ENCODE peak calls at places on chromosomes 7 and 10, in six cellular contexts. D is pancreas, P is prostate gland, A is tibial nerve, G is HCT116, Q is H7. L is an unnamed sample.

GRCh38 chr7:81618400-81619014 is 151.3 kb downstream of the HGF start:
- DNase-seq in D (no peak), P (no peak), A (no peak), G (peak), Q (no peak), L (no peak)

GRCh38 chr7:88835147-88835728 is 39.7 kb upstream of the TEX47 start:
- DNase-seq in D (no peak), P (no peak), A (peak), G (peak), Q (peak), L (peak)

GRCh38 chr7:152868122-152869040 is 108.8 kb downstream of the ACTR3B start:
- DNase-seq in D (no peak), P (no peak), A (no peak), G (no peak), Q (no peak), L (no peak)

GRCh38 chr7:7219216-7219615 is 36.9 kb downstream of the C1GALT1 start:
- DNase-seq in D (no peak), P (no peak), A (no peak), G (no peak), Q (no peak), L (no peak)

GRCh38 chr10:85977642-85978041 is 389.0 kb downstream of the GRID1 start:
- DNase-seq in D (no peak), P (no peak), A (no peak), G (no peak), Q (no peak), L (no peak)

GRCh38 chr7:47578581-47579270 is 3.2 kb downstream of the TNS3 start:
- DNase-seq in D (no peak), P (peak), A (no peak), G (no peak), Q (no peak), L (no peak)

GRCh38 chr7:35630573-35630972 is 64.4 kb downstream of the HERPUD2 start:
- DNase-seq in D (no peak), P (no peak), A (no peak), G (no peak), Q (no peak), L (no peak)

GRCh38 chr10:84176836-84177474 is 3.4 kb downstream of the GPR15LG start:
- DNase-seq in D (no peak), P (no peak), A (no peak), G (no peak), Q (no peak), L (no peak)

GRCh38 chr7:151383638-151384351 is 26.0 kb downstream of the WDR86 start:
- DNase-seq in D (no peak), P (no peak), A (no peak), G (no peak), Q (peak), L (no peak)

GRCh38 chr7:143172354-143172753 is 10.9 kb upstream of the TAS2R39 start:
- DNase-seq in D (peak), P (peak), A (no peak), G (no peak), Q (no peak), L (no peak)

GRCh38 chr7:97016392-97017196 is 8.0 kb downstream of the DLX5 start:
- DNase-seq in D (no peak), P (no peak), A (no peak), G (no peak), Q (peak), L (peak)

GRCh38 chr10:91571671-91572070 is 61.2 kb downstream of the PPP1R3C start:
- DNase-seq in D (no peak), P (no peak), A (no peak), G (no peak), Q (no peak), L (no peak)

GRCh38 chr10:55062349-55062748 is 261.3 kb upstream of the PCDH15 start:
- DNase-seq in D (no peak), P (no peak), A (no peak), G (no peak), Q (no peak), L (no peak)

GRCh38 chr7:31316876-31317275 is 23.6 kb downstream of the NEUROD6 start:
- DNase-seq in D (no peak), P (no peak), A (no peak), G (no peak), Q (no peak), L (no peak)

GRCh38 chr7:47525066-47525623 is 56.8 kb downstream of the TNS3 start:
- DNase-seq in D (no peak), P (no peak), A (no peak), G (no peak), Q (no peak), L (no peak)

GRCh38 chr10:103847909-103848468 is 7.4 kb downstream of the SH3PXD2A start:
- DNase-seq in D (no peak), P (no peak), A (no peak), G (peak), Q (peak), L (peak)

GRCh38 chr7:128697301-128697905 is 25.3 kb downstream of the GARIN1A start:
- DNase-seq in D (peak), P (no peak), A (peak), G (no peak), Q (peak), L (peak)

GRCh38 chr10:60414877-60415585 is 25.4 kb upstream of the ANK3 start:
- DNase-seq in D (no peak), P (no peak), A (no peak), G (no peak), Q (no peak), L (peak)

GRCh38 chr7:130996841-130997231 is 262.8 kb upstream of the KLF14 start:
- DNase-seq in D (peak), P (peak), A (no peak), G (peak), Q (no peak), L (no peak)

GRCh38 chr7:39580150-39580874 is 14.1 kb downstream of the YAE1 start:
- DNase-seq in D (peak), P (peak), A (peak), G (peak), Q (peak), L (peak)

GRCh38 chr10:26626066-26626465 is 71.4 kb upstream of the PDSS1 start:
- DNase-seq in D (no peak), P (no peak), A (no peak), G (no peak), Q (no peak), L (no peak)

GRCh38 chr7:133669061-133669455 is 416.2 kb downstream of the EXOC4 start:
- DNase-seq in D (no peak), P (no peak), A (no peak), G (no peak), Q (no peak), L (no peak)

GRCh38 chr10:7856685-7857084 is 38.4 kb downstream of the TAF3 start:
- DNase-seq in D (no peak), P (no peak), A (no peak), G (no peak), Q (no peak), L (no peak)

GRCh38 chr10:86599729-86600128 is 54.6 kb upstream of the OPN4 start:
- DNase-seq in D (no peak), P (no peak), A (no peak), G (no peak), Q (peak), L (peak)

GRCh38 chr10:33211123-33211878 is 123.2 kb downstream of the NRP1 start:
- DNase-seq in D (no peak), P (no peak), A (no peak), G (no peak), Q (no peak), L (no peak)

GRCh38 chr7:30843741-30844482 is 67.7 kb upstream of the AQP1 start:
- DNase-seq in D (no peak), P (no peak), A (no peak), G (no peak), Q (peak), L (no peak)

GRCh38 chr10:49311562-49312236 is 12.7 kb downstream of the C10orf71 start:
- DNase-seq in D (no peak), P (no peak), A (no peak), G (no peak), Q (no peak), L (no peak)

GRCh38 chr10:77524300-77524711 is 113.3 kb downstream of the KCNMA1 start:
- DNase-seq in D (no peak), P (no peak), A (no peak), G (no peak), Q (no peak), L (no peak)

GRCh38 chr7:51326646-51327286 is 10.2 kb upstream of the COBL start:
- DNase-seq in D (no peak), P (no peak), A (no peak), G (no peak), Q (peak), L (peak)

GRCh38 chr7:30226593-30227268 is 57.7 kb upstream of the ZNRF2 start:
- DNase-seq in D (peak), P (no peak), A (no peak), G (peak), Q (peak), L (peak)

GRCh38 chr7:133850497-133851070 is 276.6 kb upstream of the LRGUK start:
- DNase-seq in D (no peak), P (no peak), A (no peak), G (no peak), Q (no peak), L (no peak)

GRCh38 chr10:61169294-61169693 is 225.3 kb upstream of the RHOBTB1 start:
- DNase-seq in D (no peak), P (no peak), A (no peak), G (no peak), Q (no peak), L (no peak)

DNA sequence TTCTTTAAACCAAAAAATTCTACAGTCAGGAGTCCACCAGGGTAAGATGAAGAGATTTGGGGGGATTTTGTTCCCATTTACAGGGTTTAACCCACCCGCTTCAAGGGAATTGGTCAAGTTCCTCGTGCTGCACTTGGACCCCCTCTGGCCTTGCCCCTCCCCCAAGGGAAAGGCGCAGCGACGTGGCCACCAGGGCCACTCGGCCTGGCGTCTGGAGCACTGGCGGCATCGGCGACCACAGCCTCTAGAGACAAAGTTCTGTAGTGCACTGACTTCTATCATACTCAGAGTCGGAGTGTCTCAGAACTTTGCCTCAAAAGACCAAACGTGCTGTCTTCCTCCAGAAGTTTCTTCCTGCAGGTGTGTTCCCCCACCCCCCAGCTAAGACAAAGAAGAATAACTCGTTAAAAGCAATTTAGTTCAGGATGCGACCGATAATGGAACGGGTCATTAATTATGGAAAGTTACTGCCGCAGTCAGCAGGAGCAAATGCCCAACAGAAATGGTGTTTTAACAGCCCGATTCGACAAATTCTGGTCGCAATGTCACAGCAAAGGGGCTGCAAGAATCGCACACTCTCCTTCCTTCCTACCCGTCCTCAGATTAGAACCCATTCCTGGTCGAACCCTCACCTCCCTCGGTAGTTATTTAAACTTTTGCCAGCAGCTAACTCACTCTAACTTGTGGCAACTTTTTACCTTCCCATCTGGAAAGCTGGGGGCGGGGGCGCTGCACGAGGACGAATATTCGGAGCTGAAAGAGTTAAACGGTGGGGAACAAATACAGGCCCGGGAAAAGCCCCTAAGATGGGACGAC is 202.1 kb upstream of the NFE2L3 start:
- DNase-seq in D (peak), P (peak), A (no peak), G (no peak), Q (peak), L (peak)
- H3K4me3 ChIP-seq in D (peak), P (peak), A (peak), G (peak), Q (peak), L (peak)

DNA sequence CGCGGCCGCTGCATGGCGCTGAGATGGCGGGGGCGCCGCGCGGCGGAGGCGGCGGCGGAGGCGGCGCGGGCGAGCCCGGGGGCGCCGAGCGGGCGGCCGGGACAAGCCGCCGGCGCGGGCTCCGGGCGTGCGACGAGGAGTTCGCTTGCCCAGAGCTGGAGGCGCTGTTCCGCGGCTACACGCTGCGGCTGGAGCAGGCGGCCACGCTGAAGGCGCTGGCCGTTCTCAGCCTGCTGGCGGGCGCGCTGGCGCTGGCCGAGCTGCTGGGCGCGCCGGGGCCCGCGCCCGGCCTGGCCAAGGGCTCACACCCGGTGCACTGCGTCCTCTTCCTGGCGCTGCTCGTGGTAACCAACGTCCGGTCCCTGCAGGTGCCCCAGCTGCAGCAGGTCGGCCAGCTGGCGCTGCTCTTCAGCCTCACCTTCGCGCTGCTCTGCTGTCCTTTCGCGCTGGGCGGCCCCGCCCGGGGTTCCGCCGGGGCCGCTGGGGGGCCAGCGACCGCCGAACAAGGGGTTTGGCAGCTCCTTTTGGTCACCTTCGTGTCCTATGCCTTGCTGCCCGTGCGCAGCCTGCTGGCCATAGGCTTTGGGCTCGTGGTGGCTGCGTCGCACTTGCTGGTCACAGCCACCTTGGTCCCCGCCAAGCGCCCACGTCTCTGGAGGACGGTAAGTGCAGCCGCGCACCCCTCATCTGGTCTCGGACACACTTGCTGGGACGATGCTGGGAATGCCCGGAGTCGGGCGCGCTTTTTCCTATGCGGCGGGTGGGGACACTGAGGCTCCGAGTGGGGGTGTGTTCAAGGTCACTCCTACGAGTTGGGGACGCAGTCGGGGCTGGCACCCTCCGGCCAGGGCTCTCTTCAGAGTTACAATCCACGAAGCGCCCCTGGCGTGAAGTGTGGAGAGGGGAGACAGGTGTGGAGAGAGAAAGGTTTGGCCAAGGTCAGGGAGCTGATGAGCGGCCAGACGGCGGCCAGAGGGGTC is 643 bp downstream of the ADCY1 start:
- DNase-seq in D (peak), P (no peak), A (no peak), G (no peak), Q (peak), L (peak)
- H3K4me3 ChIP-seq in D (peak), P (peak), A (peak), G (no peak), Q (peak), L (peak)

GRCh38 chr10:93060887-93061593 is 442 bp downstream of the CYP26C1 start:
- DNase-seq in D (no peak), P (no peak), A (no peak), G (no peak), Q (peak), L (no peak)

GRCh38 chr10:93063217-93063976 is 2.8 kb downstream of the CYP26C1 start:
- DNase-seq in D (no peak), P (no peak), A (no peak), G (no peak), Q (peak), L (no peak)

GRCh38 chr10:93061594-93062498 is 1.2 kb downstream of the CYP26C1 start:
- DNase-seq in D (no peak), P (no peak), A (no peak), G (no peak), Q (peak), L (no peak)

GRCh38 chr10:93063977-93064660 is 3.5 kb downstream of the CYP26C1 start:
- DNase-seq in D (no peak), P (no peak), A (no peak), G (no peak), Q (peak), L (no peak)

DNA sequence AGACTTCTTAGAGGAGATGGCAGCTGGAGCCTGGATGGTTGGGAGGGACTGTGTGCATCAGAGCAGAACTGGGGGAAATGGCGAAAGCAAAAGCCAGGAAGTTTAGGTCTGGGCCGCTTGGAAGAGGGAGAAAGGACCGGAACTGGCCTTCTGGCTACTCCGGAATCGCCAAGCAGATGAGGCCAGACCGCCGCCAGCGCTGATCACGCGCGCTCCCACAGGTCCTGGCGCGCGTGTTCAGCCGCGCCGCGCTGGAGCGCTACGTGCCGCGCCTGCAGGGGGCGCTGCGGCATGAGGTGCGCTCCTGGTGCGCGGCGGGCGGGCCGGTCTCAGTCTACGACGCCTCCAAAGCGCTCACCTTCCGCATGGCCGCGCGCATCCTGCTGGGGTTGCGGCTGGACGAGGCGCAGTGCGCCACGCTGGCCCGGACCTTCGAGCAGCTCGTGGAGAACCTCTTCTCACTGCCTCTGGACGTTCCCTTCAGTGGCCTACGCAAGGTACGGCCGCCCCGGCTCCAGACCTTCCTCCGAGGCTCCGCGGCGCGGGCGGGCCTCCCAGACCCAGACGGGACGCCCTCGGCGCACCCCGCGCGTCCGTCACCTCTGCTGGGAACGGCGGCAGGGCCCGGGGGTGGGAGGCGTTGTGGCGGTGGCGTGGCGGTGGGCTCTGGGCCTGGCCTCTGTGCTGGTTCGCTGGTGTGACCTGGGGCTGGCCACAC is 2.1 kb downstream of the CYP26C1 start:
- DNase-seq in D (no peak), P (no peak), A (no peak), G (no peak), Q (peak), L (peak)
- H3K4me3 ChIP-seq in D (no peak), P (peak), A (peak), G (no peak), Q (peak), L (no peak)

GRCh38 chr7:21782996-21783395 is 162.7 kb downstream of the CDCA7L start:
- DNase-seq in D (no peak), P (no peak), A (no peak), G (no peak), Q (no peak), L (no peak)
- H3K4me3 ChIP-seq in D (no peak), P (no peak), A (no peak), G (no peak), Q (no peak), L (no peak)

DNA sequence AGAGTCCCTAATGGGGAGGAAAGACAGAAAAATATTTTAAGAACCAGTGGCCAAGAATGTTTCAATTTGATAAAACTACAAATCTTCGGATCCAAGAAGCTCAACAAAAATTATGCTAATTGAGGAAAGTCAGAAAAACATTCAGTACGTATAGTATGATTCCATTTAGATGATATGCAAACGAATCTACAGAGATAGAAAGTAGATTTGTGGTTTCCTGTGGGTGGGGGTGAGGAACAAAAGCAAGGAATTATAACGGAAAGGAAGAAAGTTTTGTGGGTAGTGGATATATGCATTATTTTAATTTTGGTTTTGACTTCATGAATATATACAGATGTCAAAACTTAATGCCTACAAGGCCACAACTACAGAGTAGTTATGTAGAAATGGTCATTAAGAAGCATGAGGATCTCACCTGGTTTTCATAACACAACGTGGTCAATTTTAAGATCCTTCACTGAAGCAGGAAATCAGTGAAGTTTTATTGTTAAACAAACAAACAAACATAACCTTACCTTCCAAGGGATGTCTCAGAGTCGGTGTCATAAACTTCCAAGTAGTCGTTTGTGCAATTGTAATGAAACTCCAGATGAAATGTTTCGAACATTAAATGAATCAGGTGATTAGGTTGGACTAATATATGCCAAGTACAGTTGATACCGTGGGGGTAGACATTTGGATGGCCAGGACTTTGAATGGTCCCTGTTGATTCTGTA is 61.9 kb downstream of the CUBN start:
- DNase-seq in D (no peak), P (no peak), A (no peak), G (no peak), Q (no peak), L (no peak)
- H3K4me3 ChIP-seq in D (no peak), P (no peak), A (no peak), G (no peak), Q (no peak), L (no peak)